ENCODE peak calls at places on chromosome 11, in seven cellular contexts. M is cerebellum; K is epithelial cell of esophagus; P is activated CD4-positive, alpha-beta T cell treated with anti-CD3 and anti-CD28 coated beads, Interleukin-2, amount 50 U/mL, for 4 hours; O is natural killer cell; Q is AG20443; G is neural crest cell. I is an unnamed sample.

GRCh38 chr11:134196756-134197155 is 27.0 kb downstream of the NCAPD3 start:
- DNase-seq in M (no peak), K (no peak), P (no peak), O (no peak), Q (no peak), G (no peak), I (no peak)

GRCh38 chr11:124481365-124482323 is 36.1 kb upstream of the OR8B8 start:
- DNase-seq in M (no peak), K (peak; percentile 51), P (no peak), O (no peak), Q (peak; percentile 59), G (no peak), I (no peak)

GRCh38 chr11:69642549-69642912 is 1.6 kb downstream of the CCND1 start:
- DNase-seq in M (no peak), K (no peak), P (peak; percentile 55), O (peak; percentile 52), Q (no peak), G (no peak), I (peak; percentile 67)

GRCh38 chr11:108597736-108598355 is 4.3 kb upstream of the EXPH5 start:
- DNase-seq in M (no peak), K (no peak), P (no peak), O (no peak), Q (no peak), G (no peak), I (no peak)

GRCh38 chr11:73240190-73240781 is 22.2 kb downstream of the P2RY2 start:
- DNase-seq in M (no peak), K (peak; percentile 30), P (no peak), O (no peak), Q (peak; percentile 63), G (no peak), I (no peak)

GRCh38 chr11:10900686-10901415 is 43.0 kb upstream of the ZBED5 start:
- DNase-seq in M (no peak), K (peak; percentile 85), P (no peak), O (no peak), Q (no peak), G (no peak), I (no peak)

GRCh38 chr11:67351275-67352005 is 1.9 kb downstream of the POLD4 start:
- DNase-seq in M (peak; percentile 86), K (peak; percentile 90), P (peak; percentile 61), O (peak; percentile 67), Q (peak; percentile 86), G (peak; percentile 44), I (peak; percentile 75)

GRCh38 chr11:116541460-116541859 is 231.3 kb downstream of the BUD13 start:
- DNase-seq in M (no peak), K (no peak), P (no peak), O (no peak), Q (no peak), G (no peak), I (no peak)

GRCh38 chr11:64742940-64743590 is 877 bp downstream of the RASGRP2 start:
- DNase-seq in M (peak; percentile 63), K (peak; percentile 32), P (peak; percentile 62), O (peak; percentile 81), Q (peak; percentile 94), G (peak; percentile 59), I (peak; percentile 74)

GRCh38 chr11:26331911-26332571 is at the start of gene ANO3:
- DNase-seq in M (peak; percentile 35), K (peak; percentile 52), P (no peak), O (no peak), Q (peak; percentile 92), G (peak; percentile 84), I (peak; percentile 31)

GRCh38 chr11:2884424-2884815 is 1.2 kb downstream of the CDKN1C start:
- DNase-seq in M (no peak), K (no peak), P (no peak), O (no peak), Q (peak; percentile 68), G (no peak), I (no peak)

GRCh38 chr11:83694191-83694905 is 408.2 kb upstream of the CCDC90B start:
- DNase-seq in M (no peak), K (no peak), P (no peak), O (no peak), Q (no peak), G (no peak), I (no peak)

GRCh38 chr11:120195601-120196289 is 15.1 kb upstream of the OAF start:
- DNase-seq in M (no peak), K (no peak), P (no peak), O (no peak), Q (no peak), G (no peak), I (no peak)

GRCh38 chr11:9516113-9516512 is 55.3 kb downstream of the ZNF143 start:
- DNase-seq in M (no peak), K (no peak), P (no peak), O (no peak), Q (no peak), G (no peak), I (peak; percentile 61)

GRCh38 chr11:34665077-34665835 is 44.4 kb downstream of the EHF start:
- DNase-seq in M (no peak), K (peak; percentile 59), P (no peak), O (no peak), Q (no peak), G (no peak), I (no peak)

GRCh38 chr11:30635401-30635989 is 49.3 kb upstream of the MPPED2 start:
- DNase-seq in M (peak; percentile 25), K (no peak), P (no peak), O (no peak), Q (no peak), G (peak; percentile 55), I (no peak)

GRCh38 chr11:27300974-27301373 is 62.0 kb downstream of the CCDC34 start:
- DNase-seq in M (no peak), K (peak; percentile 55), P (no peak), O (no peak), Q (no peak), G (no peak), I (no peak)

GRCh38 chr11:112931686-112932085 is 29.5 kb upstream of the NCAM1 start:
- DNase-seq in M (no peak), K (no peak), P (no peak), O (no peak), Q (no peak), G (no peak), I (no peak)

GRCh38 chr11:75035911-75036536 is 47.3 kb downstream of the NEU3 start:
- DNase-seq in M (peak; percentile 42), K (peak; percentile 36), P (no peak), O (no peak), Q (no peak), G (no peak), I (no peak)

GRCh38 chr11:117201906-117202305 is 2.7 kb downstream of the TAGLN start:
- DNase-seq in M (no peak), K (no peak), P (no peak), O (no peak), Q (no peak), G (no peak), I (no peak)